ENCODE peak calls at places on chromosomes 4 and X, in nine cellular contexts. One of them, this sample, is unnamed.

GRCh38 chrX:52576946-52577345 is 60.1 kb upstream of the XAGE1B start:
- DNase-seq in right lobe of liver: no peak
- DNase-seq in T-helper 9 cell: no peak
- DNase-seq in stromal cell of bone marrow: no peak
- DNase-seq in transverse colon: peak; percentile 23
- DNase-seq in NCI-H1694 treated with DMSO at 0.1 percent for 48 hours: no peak
- DNase-seq in upper lobe of left lung: no peak
- DNase-seq in NCI-H1048: no peak
- DNase-seq in progenitor cell of endocrine pancreas: no peak
- DNase-seq in this sample: no peak

GRCh38 chr4:107794001-107794400 is 30.7 kb upstream of the SGMS2 start:
- DNase-seq in right lobe of liver: no peak
- DNase-seq in T-helper 9 cell: no peak
- DNase-seq in stromal cell of bone marrow: no peak
- DNase-seq in transverse colon: peak; percentile 70
- DNase-seq in NCI-H1694 treated with DMSO at 0.1 percent for 48 hours: no peak
- DNase-seq in upper lobe of left lung: no peak
- DNase-seq in NCI-H1048: no peak
- DNase-seq in progenitor cell of endocrine pancreas: no peak
- DNase-seq in this sample: no peak

GRCh38 chr4:40990202-40990898 is 224.0 kb downstream of the APBB2 start:
- DNase-seq in right lobe of liver: no peak
- DNase-seq in T-helper 9 cell: no peak
- DNase-seq in stromal cell of bone marrow: peak; percentile 93
- DNase-seq in transverse colon: no peak
- DNase-seq in NCI-H1694 treated with DMSO at 0.1 percent for 48 hours: no peak
- DNase-seq in upper lobe of left lung: no peak
- DNase-seq in NCI-H1048: no peak
- DNase-seq in progenitor cell of endocrine pancreas: no peak
- DNase-seq in this sample: no peak

GRCh38 chr4:130985371-130985770 is 1889.4 kb downstream of the C4orf33 start:
- DNase-seq in right lobe of liver: no peak
- DNase-seq in T-helper 9 cell: no peak
- DNase-seq in stromal cell of bone marrow: no peak
- DNase-seq in transverse colon: no peak
- DNase-seq in NCI-H1694 treated with DMSO at 0.1 percent for 48 hours: no peak
- DNase-seq in upper lobe of left lung: no peak
- DNase-seq in NCI-H1048: no peak
- DNase-seq in progenitor cell of endocrine pancreas: no peak
- DNase-seq in this sample: no peak

GRCh38 chrX:1449581-1450149 is 3.0 kb downstream of the ASMTL start:
- DNase-seq in right lobe of liver: peak; percentile 8
- DNase-seq in T-helper 9 cell: no peak
- DNase-seq in stromal cell of bone marrow: no peak
- DNase-seq in transverse colon: no peak
- DNase-seq in NCI-H1694 treated with DMSO at 0.1 percent for 48 hours: no peak
- DNase-seq in upper lobe of left lung: no peak
- DNase-seq in NCI-H1048: no peak
- DNase-seq in progenitor cell of endocrine pancreas: no peak
- DNase-seq in this sample: peak; percentile 13

GRCh38 chrX:83819304-83819703 is 41.6 kb upstream of the CYLC1 start:
- DNase-seq in right lobe of liver: no peak
- DNase-seq in T-helper 9 cell: no peak
- DNase-seq in stromal cell of bone marrow: no peak
- DNase-seq in transverse colon: no peak
- DNase-seq in NCI-H1694 treated with DMSO at 0.1 percent for 48 hours: no peak
- DNase-seq in upper lobe of left lung: no peak
- DNase-seq in NCI-H1048: no peak
- DNase-seq in progenitor cell of endocrine pancreas: no peak
- DNase-seq in this sample: no peak

GRCh38 chr4:15131551-15131950 is 129.3 kb downstream of the CPEB2 start:
- DNase-seq in right lobe of liver: peak; percentile 67
- DNase-seq in T-helper 9 cell: no peak
- DNase-seq in stromal cell of bone marrow: no peak
- DNase-seq in transverse colon: no peak
- DNase-seq in NCI-H1694 treated with DMSO at 0.1 percent for 48 hours: no peak
- DNase-seq in upper lobe of left lung: no peak
- DNase-seq in NCI-H1048: no peak
- DNase-seq in progenitor cell of endocrine pancreas: no peak
- DNase-seq in this sample: no peak

GRCh38 chr4:150366487-150366999 is 215.4 kb upstream of the MAB21L2 start:
- DNase-seq in right lobe of liver: no peak
- DNase-seq in T-helper 9 cell: no peak
- DNase-seq in stromal cell of bone marrow: no peak
- DNase-seq in transverse colon: no peak
- DNase-seq in NCI-H1694 treated with DMSO at 0.1 percent for 48 hours: peak; percentile 29
- DNase-seq in upper lobe of left lung: no peak
- DNase-seq in NCI-H1048: no peak
- DNase-seq in progenitor cell of endocrine pancreas: no peak
- DNase-seq in this sample: peak; percentile 72

GRCh38 chr4:151035321-151035720 is 20.2 kb upstream of the LRBA start:
- DNase-seq in right lobe of liver: no peak
- DNase-seq in T-helper 9 cell: no peak
- DNase-seq in stromal cell of bone marrow: no peak
- DNase-seq in transverse colon: peak; percentile 12
- DNase-seq in NCI-H1694 treated with DMSO at 0.1 percent for 48 hours: no peak
- DNase-seq in upper lobe of left lung: no peak
- DNase-seq in NCI-H1048: no peak
- DNase-seq in progenitor cell of endocrine pancreas: no peak
- DNase-seq in this sample: no peak

GRCh38 chr4:19736968-19737756 is 514.5 kb upstream of the SLIT2 start:
- DNase-seq in right lobe of liver: no peak
- DNase-seq in T-helper 9 cell: no peak
- DNase-seq in stromal cell of bone marrow: no peak
- DNase-seq in transverse colon: no peak
- DNase-seq in NCI-H1694 treated with DMSO at 0.1 percent for 48 hours: no peak
- DNase-seq in upper lobe of left lung: no peak
- DNase-seq in NCI-H1048: no peak
- DNase-seq in progenitor cell of endocrine pancreas: no peak
- DNase-seq in this sample: no peak

GRCh38 chrX:129557844-129558243 is 17.8 kb downstream of the OCRL start:
- DNase-seq in right lobe of liver: no peak
- DNase-seq in T-helper 9 cell: no peak
- DNase-seq in stromal cell of bone marrow: no peak
- DNase-seq in transverse colon: no peak
- DNase-seq in NCI-H1694 treated with DMSO at 0.1 percent for 48 hours: no peak
- DNase-seq in upper lobe of left lung: no peak
- DNase-seq in NCI-H1048: no peak
- DNase-seq in progenitor cell of endocrine pancreas: no peak
- DNase-seq in this sample: no peak

GRCh38 chr4:1376841-1377605 is 29.2 kb downstream of the NKX1-1 start:
- DNase-seq in right lobe of liver: no peak
- DNase-seq in T-helper 9 cell: no peak
- DNase-seq in stromal cell of bone marrow: no peak
- DNase-seq in transverse colon: no peak
- DNase-seq in NCI-H1694 treated with DMSO at 0.1 percent for 48 hours: no peak
- DNase-seq in upper lobe of left lung: peak; percentile 69
- DNase-seq in NCI-H1048: no peak
- DNase-seq in progenitor cell of endocrine pancreas: no peak
- DNase-seq in this sample: no peak

GRCh38 chr4:1370321-1371124 is 23.5 kb downstream of the UVSSA start:
- DNase-seq in right lobe of liver: peak; percentile 73
- DNase-seq in T-helper 9 cell: no peak
- DNase-seq in stromal cell of bone marrow: no peak
- DNase-seq in transverse colon: no peak
- DNase-seq in NCI-H1694 treated with DMSO at 0.1 percent for 48 hours: no peak
- DNase-seq in upper lobe of left lung: peak; percentile 72
- DNase-seq in NCI-H1048: no peak
- DNase-seq in progenitor cell of endocrine pancreas: no peak
- DNase-seq in this sample: no peak

GRCh38 chrX:73944582-73944947 is 359.4 kb upstream of the ZCCHC13 start:
- DNase-seq in right lobe of liver: no peak
- DNase-seq in T-helper 9 cell: no peak
- DNase-seq in stromal cell of bone marrow: no peak
- DNase-seq in transverse colon: no peak
- DNase-seq in NCI-H1694 treated with DMSO at 0.1 percent for 48 hours: no peak
- DNase-seq in upper lobe of left lung: no peak
- DNase-seq in NCI-H1048: no peak
- DNase-seq in progenitor cell of endocrine pancreas: no peak
- DNase-seq in this sample: no peak

GRCh38 chr4:128241425-128241913 is 46.1 kb downstream of the PGRMC2 start:
- DNase-seq in right lobe of liver: peak; percentile 56
- DNase-seq in T-helper 9 cell: no peak
- DNase-seq in stromal cell of bone marrow: peak; percentile 91
- DNase-seq in transverse colon: no peak
- DNase-seq in NCI-H1694 treated with DMSO at 0.1 percent for 48 hours: peak; percentile 23
- DNase-seq in upper lobe of left lung: no peak
- DNase-seq in NCI-H1048: no peak
- DNase-seq in progenitor cell of endocrine pancreas: no peak
- DNase-seq in this sample: no peak

GRCh38 chr4:111652206-111652605 is 493.0 kb upstream of the FAM241A start:
- DNase-seq in right lobe of liver: no peak
- DNase-seq in T-helper 9 cell: no peak
- DNase-seq in stromal cell of bone marrow: no peak
- DNase-seq in transverse colon: no peak
- DNase-seq in NCI-H1694 treated with DMSO at 0.1 percent for 48 hours: no peak
- DNase-seq in upper lobe of left lung: no peak
- DNase-seq in NCI-H1048: no peak
- DNase-seq in progenitor cell of endocrine pancreas: no peak
- DNase-seq in this sample: no peak